ENCODE peak calls at places on chromosomes 16 and 17, in ten cellular contexts. S is IMR-90; Z is NCI-H146; U is CD4-positive, CD25-positive, alpha-beta regulatory T cell; Q is fibroblast of the conjunctiva; T is AG08396; X is psoas muscle; R is fibroblast of lung; I is CD8-positive, alpha-beta T cell; W is activated T-cell treated with anti-CD3 and anti-CD28 coated beads, Interleukin-2, amount 50 U/mL, for 48 hours. P is an unnamed sample.

GRCh38 chr17:81118308-81119221 is 46.7 kb upstream of the PVALEF start:
- DNase-seq in S (no peak), Z (peak; percentile 34), U (no peak), Q (no peak), T (no peak), X (no peak), R (no peak), I (no peak), W (no peak), P (peak; percentile 24)

GRCh38 chr16:53087101-53087500 is 32.3 kb downstream of the CHD9 start:
- DNase-seq in S (peak; percentile 72), Z (no peak), U (no peak), Q (no peak), T (no peak), X (no peak), R (peak; percentile 40), I (no peak), W (no peak), P (peak; percentile 23)

GRCh38 chr16:27364493-27365141 is 37.4 kb upstream of the IL21R start:
- DNase-seq in S (no peak), Z (peak; percentile 59), U (no peak), Q (no peak), T (no peak), X (no peak), R (no peak), I (no peak), W (no peak), P (no peak)

GRCh38 chr16:35560637-35560984 is 2101.2 kb downstream of the TP53TG3F start:
- DNase-seq in S (no peak), Z (no peak), U (no peak), Q (no peak), T (no peak), X (no peak), R (no peak), I (no peak), W (no peak), P (no peak)

GRCh38 chr17:77936881-77937280 is 21.6 kb upstream of the TNRC6C start:
- DNase-seq in S (no peak), Z (no peak), U (no peak), Q (no peak), T (no peak), X (no peak), R (no peak), I (no peak), W (no peak), P (no peak)

GRCh38 chr16:66933776-66934137 is 445 bp downstream of the CIAO2B start:
- DNase-seq in S (peak; percentile 35), Z (no peak), U (no peak), Q (no peak), T (no peak), X (no peak), R (no peak), I (no peak), W (peak; percentile 71), P (peak; percentile 21)

GRCh38 chr16:11038777-11039176 is 94.4 kb downstream of the CLEC16A start:
- DNase-seq in S (no peak), Z (no peak), U (no peak), Q (no peak), T (no peak), X (no peak), R (no peak), I (no peak), W (no peak), P (no peak)

GRCh38 chr17:80649672-80650338 is 105.2 kb downstream of the RPTOR start:
- DNase-seq in S (peak; percentile 92), Z (peak; percentile 42), U (peak; percentile 43), Q (peak; percentile 60), T (peak; percentile 71), X (peak; percentile 80), R (peak; percentile 70), I (peak; percentile 66), W (peak; percentile 86), P (peak; percentile 39)

GRCh38 chr17:27553019-27553511 is 77.9 kb upstream of the LGALS9 start:
- DNase-seq in S (no peak), Z (no peak), U (no peak), Q (no peak), T (no peak), X (no peak), R (no peak), I (no peak), W (no peak), P (no peak)

GRCh38 chr17:61538480-61538879 is 52.5 kb downstream of the NACA2 start:
- DNase-seq in S (no peak), Z (no peak), U (no peak), Q (no peak), T (no peak), X (no peak), R (no peak), I (no peak), W (no peak), P (no peak)

GRCh38 chr16:77499373-77500285 is 64.8 kb upstream of the ADAMTS18 start:
- DNase-seq in S (no peak), Z (peak; percentile 2), U (no peak), Q (peak; percentile 32), T (peak; percentile 12), X (peak; percentile 53), R (peak; percentile 43), I (no peak), W (no peak), P (no peak)

GRCh38 chr17:43114101-43114691 is 11.0 kb downstream of the BRCA1 start:
- DNase-seq in S (no peak), Z (no peak), U (no peak), Q (no peak), T (no peak), X (no peak), R (no peak), I (no peak), W (no peak), P (no peak)

GRCh38 chr17:74011963-74012362 is 191.5 kb upstream of the RPL38 start:
- DNase-seq in S (no peak), Z (peak; percentile 85), U (no peak), Q (no peak), T (no peak), X (no peak), R (no peak), I (no peak), W (no peak), P (peak; percentile 96)

GRCh38 chr16:87236516-87237115 is 80.6 kb downstream of the C16orf95 start:
- DNase-seq in S (no peak), Z (no peak), U (no peak), Q (no peak), T (no peak), X (no peak), R (no peak), I (no peak), W (no peak), P (no peak)

GRCh38 chr17:27322026-27322425 is 28.1 kb downstream of the WSB1 start:
- DNase-seq in S (no peak), Z (no peak), U (no peak), Q (no peak), T (no peak), X (no peak), R (no peak), I (no peak), W (no peak), P (no peak)

GRCh38 chr17:47715669-47716325 is 17.2 kb upstream of the TBX21 start:
- DNase-seq in S (no peak), Z (no peak), U (no peak), Q (no peak), T (no peak), X (no peak), R (no peak), I (no peak), W (no peak), P (no peak)

GRCh38 chr16:9053006-9053601 is 38.3 kb upstream of the HAPSTR1 start:
- DNase-seq in S (peak; percentile 75), Z (peak; percentile 78), U (no peak), Q (peak; percentile 45), T (peak; percentile 63), X (peak; percentile 78), R (peak; percentile 73), I (no peak), W (peak; percentile 52), P (no peak)

GRCh38 chr16:84821728-84822676 is 2.2 kb downstream of the CRISPLD2 start:
- DNase-seq in S (no peak), Z (no peak), U (no peak), Q (no peak), T (no peak), X (peak; percentile 36), R (peak; percentile 64), I (no peak), W (no peak), P (no peak)

GRCh38 chr16:86862596-86862995 is 284.2 kb downstream of the FOXL1 start:
- DNase-seq in S (peak; percentile 11), Z (no peak), U (no peak), Q (no peak), T (no peak), X (no peak), R (peak; percentile 13), I (no peak), W (no peak), P (no peak)

GRCh38 chr17:20241855-20242254 is 225.5 kb downstream of the LGALS9B start:
- DNase-seq in S (no peak), Z (peak; percentile 33), U (no peak), Q (no peak), T (no peak), X (no peak), R (no peak), I (no peak), W (no peak), P (no peak)

GRCh38 chr16:3643095-3643730 is 11.3 kb upstream of the DNASE1 start:
- DNase-seq in S (no peak), Z (no peak), U (no peak), Q (no peak), T (no peak), X (no peak), R (no peak), I (no peak), W (no peak), P (no peak)

GRCh38 chr17:49455226-49455968 is 39.7 kb upstream of the NGFR start:
- DNase-seq in S (no peak), Z (no peak), U (no peak), Q (no peak), T (no peak), X (no peak), R (no peak), I (no peak), W (no peak), P (no peak)

GRCh38 chr16:68069511-68070248 is 15.5 kb upstream of the NFATC3 start:
- DNase-seq in S (no peak), Z (peak; percentile 7), U (peak; percentile 49), Q (no peak), T (no peak), X (peak; percentile 93), R (no peak), I (no peak), W (peak; percentile 39), P (no peak)

GRCh38 chr17:55872374-55872773 is 121.5 kb downstream of the PCTP start:
- DNase-seq in S (no peak), Z (no peak), U (no peak), Q (no peak), T (no peak), X (no peak), R (no peak), I (no peak), W (no peak), P (no peak)

GRCh38 chr17:2259769-2260536 is 43.6 kb downstream of the SMG6 start:
- DNase-seq in S (peak; percentile 81), Z (no peak), U (peak; percentile 34), Q (no peak), T (peak; percentile 56), X (no peak), R (no peak), I (peak; percentile 64), W (peak; percentile 84), P (no peak)

GRCh38 chr16:8998114-8998513 is 34.4 kb upstream of the USP7 start:
- DNase-seq in S (peak; percentile 54), Z (no peak), U (no peak), Q (peak; percentile 43), T (no peak), X (no peak), R (peak; percentile 67), I (no peak), W (no peak), P (no peak)